ENCODE peak calls at places on chromosomes 11 and 22, in five cellular contexts. One of them, this sample, is unnamed.

GRCh38 chr11:30348035-30348434 is 25.1 kb downstream of the ARL14EP start:
- DNase-seq in suprapubic skin: no peak
- DNase-seq in stimulated activated CD4-positive, alpha-beta T cell treated with anti-CD3 and anti-CD28 coated beads, Interleukin-2, amount 100 ng/mL, for 48 hours: no peak
- DNase-seq in posterior vena cava: no peak
- DNase-seq in SHP77: no peak
- DNase-seq in this sample: no peak

GRCh38 chr11:9565822-9566560 is 7.5 kb upstream of the WEE1 start:
- DNase-seq in suprapubic skin: no peak
- DNase-seq in stimulated activated CD4-positive, alpha-beta T cell treated with anti-CD3 and anti-CD28 coated beads, Interleukin-2, amount 100 ng/mL, for 48 hours: peak; percentile 47
- DNase-seq in posterior vena cava: no peak
- DNase-seq in SHP77: peak; percentile 59
- DNase-seq in this sample: peak; percentile 88

GRCh38 chr11:72709478-72710238 is 35.4 kb upstream of the PDE2A start:
- DNase-seq in suprapubic skin: no peak
- DNase-seq in stimulated activated CD4-positive, alpha-beta T cell treated with anti-CD3 and anti-CD28 coated beads, Interleukin-2, amount 100 ng/mL, for 48 hours: no peak
- DNase-seq in posterior vena cava: no peak
- DNase-seq in SHP77: no peak
- DNase-seq in this sample: no peak

GRCh38 chr11:92552942-92553341 is 328.3 kb downstream of the FAT3 start:
- DNase-seq in suprapubic skin: no peak
- DNase-seq in stimulated activated CD4-positive, alpha-beta T cell treated with anti-CD3 and anti-CD28 coated beads, Interleukin-2, amount 100 ng/mL, for 48 hours: no peak
- DNase-seq in posterior vena cava: no peak
- DNase-seq in SHP77: no peak
- DNase-seq in this sample: no peak

GRCh38 chr11:2728663-2729332 is 29.0 kb upstream of the KCNQ1OT1 start:
- DNase-seq in suprapubic skin: no peak
- DNase-seq in stimulated activated CD4-positive, alpha-beta T cell treated with anti-CD3 and anti-CD28 coated beads, Interleukin-2, amount 100 ng/mL, for 48 hours: no peak
- DNase-seq in posterior vena cava: no peak
- DNase-seq in SHP77: no peak
- DNase-seq in this sample: no peak

GRCh38 chr22:36546092-36546804 is 17.3 kb upstream of the EIF3D start:
- DNase-seq in suprapubic skin: no peak
- DNase-seq in stimulated activated CD4-positive, alpha-beta T cell treated with anti-CD3 and anti-CD28 coated beads, Interleukin-2, amount 100 ng/mL, for 48 hours: peak; percentile 37
- DNase-seq in posterior vena cava: no peak
- DNase-seq in SHP77: peak; percentile 66
- DNase-seq in this sample: no peak

GRCh38 chr22:17802411-17802810 is 28.1 kb upstream of the BID start:
- DNase-seq in suprapubic skin: no peak
- DNase-seq in stimulated activated CD4-positive, alpha-beta T cell treated with anti-CD3 and anti-CD28 coated beads, Interleukin-2, amount 100 ng/mL, for 48 hours: no peak
- DNase-seq in posterior vena cava: no peak
- DNase-seq in SHP77: no peak
- DNase-seq in this sample: no peak

GRCh38 chr22:26922804-26923203 is 265.4 kb downstream of the MIAT start:
- DNase-seq in suprapubic skin: no peak
- DNase-seq in stimulated activated CD4-positive, alpha-beta T cell treated with anti-CD3 and anti-CD28 coated beads, Interleukin-2, amount 100 ng/mL, for 48 hours: no peak
- DNase-seq in posterior vena cava: no peak
- DNase-seq in SHP77: no peak
- DNase-seq in this sample: no peak

GRCh38 chr22:29309332-29310064 is 3.0 kb downstream of the GAS2L1 start:
- DNase-seq in suprapubic skin: no peak
- DNase-seq in stimulated activated CD4-positive, alpha-beta T cell treated with anti-CD3 and anti-CD28 coated beads, Interleukin-2, amount 100 ng/mL, for 48 hours: no peak
- DNase-seq in posterior vena cava: peak; percentile 84
- DNase-seq in SHP77: no peak
- DNase-seq in this sample: peak; percentile 57

GRCh38 chr22:41923595-41924276 is 2.9 kb downstream of the TNFRSF13C start:
- DNase-seq in suprapubic skin: no peak
- DNase-seq in stimulated activated CD4-positive, alpha-beta T cell treated with anti-CD3 and anti-CD28 coated beads, Interleukin-2, amount 100 ng/mL, for 48 hours: no peak
- DNase-seq in posterior vena cava: no peak
- DNase-seq in SHP77: no peak
- DNase-seq in this sample: no peak

GRCh38 chr11:76119032-76119431 is 87.3 kb downstream of the WNT11 start:
- DNase-seq in suprapubic skin: no peak
- DNase-seq in stimulated activated CD4-positive, alpha-beta T cell treated with anti-CD3 and anti-CD28 coated beads, Interleukin-2, amount 100 ng/mL, for 48 hours: no peak
- DNase-seq in posterior vena cava: no peak
- DNase-seq in SHP77: no peak
- DNase-seq in this sample: no peak

GRCh38 chr22:48080304-48081165 is 1318.1 kb downstream of the TBC1D22A start:
- DNase-seq in suprapubic skin: no peak
- DNase-seq in stimulated activated CD4-positive, alpha-beta T cell treated with anti-CD3 and anti-CD28 coated beads, Interleukin-2, amount 100 ng/mL, for 48 hours: no peak
- DNase-seq in posterior vena cava: peak; percentile 47
- DNase-seq in SHP77: no peak
- DNase-seq in this sample: no peak

GRCh38 chr11:8090756-8091155 is 9.7 kb downstream of the TUB start:
- DNase-seq in suprapubic skin: no peak
- DNase-seq in stimulated activated CD4-positive, alpha-beta T cell treated with anti-CD3 and anti-CD28 coated beads, Interleukin-2, amount 100 ng/mL, for 48 hours: peak; percentile 29
- DNase-seq in posterior vena cava: no peak
- DNase-seq in SHP77: no peak
- DNase-seq in this sample: no peak

GRCh38 chr11:43936081-43936480 is 6.4 kb upstream of the C11orf96 start:
- DNase-seq in suprapubic skin: no peak
- DNase-seq in stimulated activated CD4-positive, alpha-beta T cell treated with anti-CD3 and anti-CD28 coated beads, Interleukin-2, amount 100 ng/mL, for 48 hours: no peak
- DNase-seq in posterior vena cava: no peak
- DNase-seq in SHP77: no peak
- DNase-seq in this sample: no peak

GRCh38 chr11:35907648-35908431 is 36.0 kb upstream of the LDLRAD3 start:
- DNase-seq in suprapubic skin: no peak
- DNase-seq in stimulated activated CD4-positive, alpha-beta T cell treated with anti-CD3 and anti-CD28 coated beads, Interleukin-2, amount 100 ng/mL, for 48 hours: no peak
- DNase-seq in posterior vena cava: no peak
- DNase-seq in SHP77: no peak
- DNase-seq in this sample: no peak

GRCh38 chr11:763073-763463 is 14.2 kb downstream of the GATD1 start:
- DNase-seq in suprapubic skin: no peak
- DNase-seq in stimulated activated CD4-positive, alpha-beta T cell treated with anti-CD3 and anti-CD28 coated beads, Interleukin-2, amount 100 ng/mL, for 48 hours: no peak
- DNase-seq in posterior vena cava: no peak
- DNase-seq in SHP77: no peak
- DNase-seq in this sample: no peak

GRCh38 chr22:45295492-45295891 is 10.7 kb downstream of the UPK3A start:
- DNase-seq in suprapubic skin: no peak
- DNase-seq in stimulated activated CD4-positive, alpha-beta T cell treated with anti-CD3 and anti-CD28 coated beads, Interleukin-2, amount 100 ng/mL, for 48 hours: no peak
- DNase-seq in posterior vena cava: no peak
- DNase-seq in SHP77: no peak
- DNase-seq in this sample: no peak

GRCh38 chr11:117192401-117192875 is 6.7 kb upstream of the TAGLN start:
- DNase-seq in suprapubic skin: no peak
- DNase-seq in stimulated activated CD4-positive, alpha-beta T cell treated with anti-CD3 and anti-CD28 coated beads, Interleukin-2, amount 100 ng/mL, for 48 hours: no peak
- DNase-seq in posterior vena cava: no peak
- DNase-seq in SHP77: no peak
- DNase-seq in this sample: peak; percentile 43

This sample was measured in RWPE2.